ENCODE peak calls at places on chromosomes 12 and 14, in ten cellular contexts. T, K, E, W, L, H, C, G, S and N are unnamed samples.

GRCh38 chr12:15650399-15651128 is 138.6 kb downstream of the EPS8 start:
- DNase-seq in T (no peak), K (no peak), E (no peak), W (peak), L (no peak), H (no peak), C (no peak), G (no peak), S (no peak), N (no peak)

GRCh38 chr12:89775336-89776005 is 66.8 kb upstream of the ATP2B1 start:
- DNase-seq in T (no peak), K (no peak), E (no peak), W (no peak), L (no peak), H (no peak), C (no peak), G (no peak), S (no peak), N (no peak)

GRCh38 chr12:67096533-67097318 is 172.4 kb upstream of the CAND1 start:
- DNase-seq in T (no peak), K (no peak), E (peak), W (no peak), L (no peak), H (no peak), C (peak), G (no peak), S (no peak), N (no peak)

GRCh38 chr14:102592969-102593840 is 756 bp downstream of the RCOR1 start:
- DNase-seq in T (no peak), K (no peak), E (peak), W (peak), L (no peak), H (peak), C (peak), G (peak), S (peak), N (no peak)

GRCh38 chr12:71392521-71393145 is 47.0 kb upstream of the LGR5 start:
- DNase-seq in T (peak), K (peak), E (peak), W (peak), L (peak), H (peak), C (peak), G (no peak), S (peak), N (peak)

GRCh38 chr12:93921511-93921910 is 226.9 kb upstream of the PLXNC1 start:
- DNase-seq in T (no peak), K (no peak), E (no peak), W (no peak), L (no peak), H (no peak), C (no peak), G (no peak), S (no peak), N (no peak)

GRCh38 chr12:106280101-106280500 is 22.4 kb upstream of the TCP11L2 start:
- DNase-seq in T (no peak), K (no peak), E (no peak), W (no peak), L (no peak), H (no peak), C (no peak), G (no peak), S (no peak), N (no peak)

GRCh38 chr14:75088566-75089373 is 19.3 kb downstream of the ZC2HC1C start:
- DNase-seq in T (no peak), K (no peak), E (peak), W (peak), L (peak), H (peak), C (peak), G (no peak), S (peak), N (no peak)

GRCh38 chr14:23175823-23176222 is 7.6 kb downstream of the SLC7A8 start:
- DNase-seq in T (peak), K (no peak), E (peak), W (no peak), L (no peak), H (no peak), C (peak), G (no peak), S (no peak), N (no peak)

GRCh38 chr14:90726656-90727055 is 89.6 kb downstream of the TTC7B start:
- DNase-seq in T (peak), K (no peak), E (peak), W (peak), L (no peak), H (no peak), C (peak), G (no peak), S (no peak), N (no peak)

GRCh38 chr12:63894132-63894531 is 49.6 kb downstream of the SRGAP1 start:
- DNase-seq in T (no peak), K (no peak), E (peak), W (no peak), L (no peak), H (no peak), C (no peak), G (no peak), S (no peak), N (no peak)

GRCh38 chr12:64696065-64696741 is 63.0 kb downstream of the GNS start:
- DNase-seq in T (no peak), K (no peak), E (peak), W (no peak), L (peak), H (no peak), C (peak), G (no peak), S (no peak), N (no peak)

DNA sequence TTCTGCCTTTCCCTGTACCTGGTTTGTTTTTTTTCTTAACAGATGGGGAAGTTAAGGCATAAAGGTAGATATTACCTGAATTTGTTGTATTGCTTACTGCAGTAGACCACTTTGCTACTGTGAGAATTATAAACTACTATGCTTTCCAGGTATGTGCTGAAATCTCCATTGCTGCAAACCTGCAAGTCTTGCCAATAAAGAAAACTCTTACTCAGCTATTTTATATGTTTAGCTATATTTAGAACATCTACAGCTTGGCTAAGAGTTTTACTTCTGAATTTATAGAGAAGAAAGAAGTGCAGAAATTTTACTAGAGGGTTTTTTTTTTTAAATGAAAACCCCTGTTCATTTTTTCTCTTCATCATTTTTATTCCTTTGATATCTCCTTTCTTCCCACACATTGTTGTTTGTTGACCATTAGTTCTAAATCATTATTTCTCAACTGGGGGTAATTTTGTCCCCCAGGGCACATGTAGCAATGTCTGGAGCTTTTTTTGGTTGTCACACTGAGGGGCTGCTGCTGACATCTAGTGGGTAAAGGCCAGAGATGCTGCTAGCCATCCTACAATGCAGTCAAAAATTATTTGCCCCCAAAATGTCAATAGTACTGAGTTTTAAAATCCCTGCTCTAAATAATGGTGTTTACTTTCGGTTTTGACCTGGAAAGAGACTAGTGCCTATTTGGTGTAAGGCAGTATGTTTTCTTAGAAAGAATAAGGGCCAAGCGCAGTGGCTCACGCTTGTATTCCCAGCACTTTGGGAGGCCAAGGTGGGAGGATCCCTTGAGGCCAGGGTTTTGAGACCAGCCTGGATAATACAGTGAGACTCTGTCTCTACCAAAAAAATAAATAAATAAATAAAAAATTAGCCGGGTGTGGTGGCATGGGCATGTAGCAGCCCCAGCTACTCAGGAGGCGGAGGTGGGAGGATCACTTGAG is 48.6 kb downstream of the PCNX1 start:
- DNase-seq in T (no peak), K (no peak), E (peak), W (no peak), L (peak), H (peak), C (peak), G (no peak), S (peak), N (peak)
- TF ChIP-seq CTCF in T (peak), K (peak), E (peak), W (peak), L (peak), H (peak), C (peak), G (peak), S (peak), N (peak)

GRCh38 chr12:49626836-49627235 is 3.5 kb downstream of the PRPF40B start:
- DNase-seq in T (no peak), K (no peak), E (no peak), W (no peak), L (no peak), H (no peak), C (no peak), G (no peak), S (no peak), N (no peak)

GRCh38 chr12:49623142-49623899 is at the start of gene PRPF40B:
- DNase-seq in T (no peak), K (no peak), E (peak), W (peak), L (peak), H (peak), C (peak), G (peak), S (peak), N (peak)

GRCh38 chr12:49627752-49628360 is 4.5 kb downstream of the PRPF40B start:
- DNase-seq in T (no peak), K (no peak), E (peak), W (no peak), L (no peak), H (no peak), C (peak), G (no peak), S (no peak), N (no peak)

GRCh38 chr12:49624919-49625577 is 1.7 kb downstream of the PRPF40B start:
- DNase-seq in T (no peak), K (no peak), E (peak), W (no peak), L (no peak), H (no peak), C (peak), G (no peak), S (no peak), N (no peak)

GRCh38 chr12:49626169-49626835 is 2.9 kb downstream of the PRPF40B start:
- DNase-seq in T (no peak), K (no peak), E (no peak), W (no peak), L (no peak), H (no peak), C (peak), G (no peak), S (no peak), N (no peak)
- TF ChIP-seq CTCF in T (peak), K (peak), E (peak), W (no peak), L (no peak), H (no peak), C (peak), G (no peak), S (peak), N (no peak)

DNA sequence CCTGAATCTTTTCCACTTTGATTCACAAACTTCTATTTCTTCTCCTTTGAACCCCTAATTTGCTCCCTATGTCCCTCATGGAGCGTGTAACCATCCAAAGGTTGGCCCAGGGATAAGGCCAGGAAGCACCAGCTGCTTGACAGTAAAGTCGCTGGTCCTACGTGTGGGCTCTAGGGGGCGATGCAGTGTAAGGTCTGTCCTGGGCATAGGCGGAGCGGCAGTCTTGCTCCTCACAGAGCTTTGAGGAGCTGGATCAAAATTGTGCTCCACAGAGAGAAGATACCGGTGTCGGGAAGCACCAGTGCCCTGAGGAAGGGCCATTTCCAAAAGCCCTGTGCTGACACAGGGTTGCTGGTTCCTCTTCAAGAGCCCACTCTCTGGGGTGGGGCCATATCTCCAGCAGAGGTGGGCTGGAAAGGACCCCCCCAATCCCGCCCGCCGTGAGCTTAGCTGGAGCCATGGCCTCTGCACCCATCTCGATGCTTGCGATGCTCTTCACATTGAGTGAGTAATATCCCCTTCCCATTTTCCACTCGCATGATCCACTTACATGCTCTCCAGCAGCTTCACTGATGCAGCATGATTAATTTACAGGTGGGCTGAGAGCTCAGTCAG is 49.9 kb upstream of the OR4E1 start:
- DNase-seq in T (no peak), K (no peak), E (peak), W (peak), L (peak), H (peak), C (peak), G (no peak), S (peak), N (no peak)
- TF ChIP-seq CTCF in T (peak), K (no peak), E (peak), W (peak), L (peak), H (peak), C (peak), G (no peak), S (peak), N (no peak)

DNA sequence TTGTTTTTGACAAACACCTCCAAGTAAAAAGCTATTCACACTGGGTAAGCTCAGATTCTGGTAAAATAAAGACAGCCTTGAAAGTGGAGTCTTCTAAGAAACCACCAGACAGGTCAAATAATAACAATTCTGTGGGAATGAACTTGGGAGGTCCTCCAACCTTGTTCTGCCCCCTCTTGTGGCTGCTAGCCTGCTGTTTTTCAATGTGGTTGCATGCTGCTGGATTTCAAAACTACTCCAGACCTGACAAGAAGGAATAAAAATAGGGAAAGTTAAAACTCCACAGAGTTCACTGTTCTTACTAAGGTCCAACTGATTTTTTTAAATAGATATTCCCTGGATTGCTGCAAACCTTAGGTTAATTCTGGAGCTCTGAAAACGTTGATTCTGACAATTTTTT is 32.2 kb upstream of the RIN3 start:
- DNase-seq in T (no peak), K (no peak), E (peak), W (no peak), L (no peak), H (no peak), C (peak), G (no peak), S (no peak), N (no peak)
- TF ChIP-seq CTCF in T (peak), K (peak), E (peak), W (no peak), L (no peak), H (no peak), C (peak), G (no peak), S (no peak), N (peak)

GRCh38 chr12:109535863-109536250 is 37.4 kb downstream of the MMAB start:
- DNase-seq in T (no peak), K (no peak), E (no peak), W (no peak), L (no peak), H (no peak), C (no peak), G (no peak), S (no peak), N (no peak)

GRCh38 chr12:109535231-109535862 is 38.0 kb downstream of the MMAB start:
- DNase-seq in T (no peak), K (no peak), E (no peak), W (no peak), L (no peak), H (no peak), C (no peak), G (no peak), S (no peak), N (no peak)

GRCh38 chr12:109538191-109538863 is 35.0 kb downstream of the MMAB start:
- DNase-seq in T (no peak), K (no peak), E (peak), W (no peak), L (no peak), H (peak), C (peak), G (no peak), S (no peak), N (no peak)

GRCh38 chr12:109539508-109539907 is 33.8 kb downstream of the MMAB start:
- DNase-seq in T (no peak), K (no peak), E (peak), W (no peak), L (no peak), H (no peak), C (peak), G (no peak), S (no peak), N (no peak)

DNA sequence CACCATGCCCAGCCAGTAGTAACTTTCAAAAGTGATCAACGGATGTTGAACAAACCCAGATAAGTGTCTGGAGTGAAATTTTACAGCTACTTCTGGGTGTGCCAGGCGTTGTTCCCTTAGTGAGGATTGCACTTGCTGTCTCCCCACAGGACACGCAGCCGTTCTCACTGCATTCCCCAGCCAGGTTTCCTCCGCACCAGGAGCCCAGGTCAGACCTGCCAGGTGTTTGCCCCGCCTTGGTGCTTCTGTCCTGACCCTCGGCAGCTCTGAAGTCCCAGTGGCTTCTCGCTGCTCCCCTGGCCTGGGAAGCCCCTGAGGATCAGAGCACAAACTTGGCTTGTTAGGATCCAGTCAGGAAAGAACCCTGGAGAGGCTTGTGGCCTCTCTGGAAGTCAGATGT is 36.2 kb downstream of the MMAB start:
- DNase-seq in T (no peak), K (no peak), E (no peak), W (no peak), L (no peak), H (no peak), C (no peak), G (no peak), S (no peak), N (no peak)
- TF ChIP-seq CTCF in T (no peak), K (no peak), E (no peak), W (no peak), L (no peak), H (no peak), C (no peak), G (no peak), S (no peak), N (no peak)